ENCODE peak calls at places on chromosomes 4 and X, in eight cellular contexts. One of them, this sample, is unnamed.
A peak's percentile ranks its signal among the peaks of the same experiment; 100 is the strongest.

GRCh38 chr4:118967393-118967792 is 78.7 kb downstream of the SYNPO2 start:
- DNase-seq in epithelial cell of esophagus: peak; percentile 36
- DNase-seq in AG04450: no peak
- DNase-seq in transverse colon: no peak
- DNase-seq in epithelial cell of proximal tubule: no peak
- DNase-seq in body of pancreas: no peak
- DNase-seq in prostate gland: no peak
- DNase-seq in WERI-Rb-1: no peak
- DNase-seq in this sample: peak; percentile 54

GRCh38 chrX:131779313-131779712 is 235.4 kb downstream of the OR13H1 start:
- DNase-seq in WERI-Rb-1: no peak
- DNase-seq in AG04450: no peak
- DNase-seq in epithelial cell of proximal tubule: no peak
- DNase-seq in transverse colon: no peak
- DNase-seq in epithelial cell of esophagus: no peak
- DNase-seq in prostate gland: no peak
- DNase-seq in body of pancreas: no peak
- DNase-seq in this sample: no peak

GRCh38 chr4:114694770-114695169 is 96.2 kb downstream of the UGT8 start:
- DNase-seq in WERI-Rb-1: no peak
- DNase-seq in epithelial cell of proximal tubule: no peak
- DNase-seq in prostate gland: no peak
- DNase-seq in AG04450: no peak
- DNase-seq in epithelial cell of esophagus: peak; percentile 46
- DNase-seq in transverse colon: no peak
- DNase-seq in body of pancreas: no peak
- DNase-seq in this sample: peak; percentile 31

GRCh38 chr4:8353158-8353495 is 83.6 kb downstream of the HTRA3 start:
- DNase-seq in body of pancreas: no peak
- DNase-seq in prostate gland: no peak
- DNase-seq in transverse colon: no peak
- DNase-seq in AG04450: no peak
- DNase-seq in WERI-Rb-1: no peak
- DNase-seq in epithelial cell of esophagus: no peak
- DNase-seq in epithelial cell of proximal tubule: no peak
- DNase-seq in this sample: no peak

GRCh38 chr4:13478707-13479106 is 5.4 kb downstream of the RAB28 start:
- DNase-seq in AG04450: no peak
- DNase-seq in epithelial cell of esophagus: no peak
- DNase-seq in body of pancreas: no peak
- DNase-seq in prostate gland: no peak
- DNase-seq in transverse colon: no peak
- DNase-seq in epithelial cell of proximal tubule: no peak
- DNase-seq in WERI-Rb-1: no peak
- DNase-seq in this sample: no peak

GRCh38 chr4:151430737-151431457 is 21.9 kb downstream of the FHIP1A start:
- DNase-seq in epithelial cell of esophagus: peak; percentile 71
- DNase-seq in epithelial cell of proximal tubule: no peak
- DNase-seq in AG04450: no peak
- DNase-seq in prostate gland: no peak
- DNase-seq in transverse colon: no peak
- DNase-seq in WERI-Rb-1: peak; percentile 71
- DNase-seq in body of pancreas: no peak
- DNase-seq in this sample: no peak

GRCh38 chr4:156767911-156768415 is 203.6 kb downstream of the PDGFC start:
- DNase-seq in prostate gland: no peak
- DNase-seq in transverse colon: no peak
- DNase-seq in body of pancreas: no peak
- DNase-seq in AG04450: no peak
- DNase-seq in epithelial cell of esophagus: no peak
- DNase-seq in WERI-Rb-1: no peak
- DNase-seq in epithelial cell of proximal tubule: no peak
- DNase-seq in this sample: no peak

GRCh38 chr4:10442976-10443375 is 14.2 kb downstream of the ZNF518B start:
- DNase-seq in WERI-Rb-1: no peak
- DNase-seq in prostate gland: no peak
- DNase-seq in transverse colon: no peak
- DNase-seq in AG04450: no peak
- DNase-seq in epithelial cell of proximal tubule: no peak
- DNase-seq in epithelial cell of esophagus: no peak
- DNase-seq in body of pancreas: no peak
- DNase-seq in this sample: no peak

GRCh38 chr4:95614684-95615205 is 66.0 kb upstream of the UNC5C start:
- DNase-seq in AG04450: no peak
- DNase-seq in epithelial cell of proximal tubule: no peak
- DNase-seq in WERI-Rb-1: no peak
- DNase-seq in transverse colon: no peak
- DNase-seq in body of pancreas: no peak
- DNase-seq in prostate gland: no peak
- DNase-seq in epithelial cell of esophagus: no peak
- DNase-seq in this sample: no peak

GRCh38 chr4:95243892-95244291 is 304.9 kb downstream of the UNC5C start:
- DNase-seq in AG04450: no peak
- DNase-seq in epithelial cell of proximal tubule: no peak
- DNase-seq in epithelial cell of esophagus: no peak
- DNase-seq in body of pancreas: no peak
- DNase-seq in WERI-Rb-1: no peak
- DNase-seq in prostate gland: no peak
- DNase-seq in transverse colon: no peak
- DNase-seq in this sample: no peak

GRCh38 chr4:137253949-137254348 is 278.3 kb downstream of the PCDH18 start:
- DNase-seq in epithelial cell of esophagus: peak; percentile 23
- DNase-seq in WERI-Rb-1: no peak
- DNase-seq in body of pancreas: no peak
- DNase-seq in AG04450: peak; percentile 30
- DNase-seq in prostate gland: no peak
- DNase-seq in epithelial cell of proximal tubule: peak; percentile 7
- DNase-seq in transverse colon: no peak
- DNase-seq in this sample: peak; percentile 52

GRCh38 chrX:9644335-9644734 is 121.3 kb downstream of the GPR143 start:
- DNase-seq in epithelial cell of esophagus: no peak
- DNase-seq in epithelial cell of proximal tubule: no peak
- DNase-seq in transverse colon: no peak
- DNase-seq in WERI-Rb-1: no peak
- DNase-seq in AG04450: no peak
- DNase-seq in prostate gland: no peak
- DNase-seq in body of pancreas: no peak
- DNase-seq in this sample: no peak

GRCh38 chrX:12978205-12979010 is 3.5 kb downstream of the TMSB4X start:
- DNase-seq in epithelial cell of proximal tubule: no peak
- DNase-seq in AG04450: peak; percentile 79
- DNase-seq in prostate gland: no peak
- DNase-seq in body of pancreas: peak; percentile 64
- DNase-seq in WERI-Rb-1: peak; percentile 21
- DNase-seq in transverse colon: peak; percentile 78
- DNase-seq in epithelial cell of esophagus: peak; percentile 69
- DNase-seq in this sample: no peak

GRCh38 chrX:8306296-8306975 is 135.4 kb upstream of the VCX2 start:
- DNase-seq in WERI-Rb-1: no peak
- DNase-seq in prostate gland: no peak
- DNase-seq in AG04450: no peak
- DNase-seq in transverse colon: no peak
- DNase-seq in epithelial cell of esophagus: no peak
- DNase-seq in epithelial cell of proximal tubule: no peak
- DNase-seq in body of pancreas: no peak
- DNase-seq in this sample: no peak

GRCh38 chr4:26819026-26819425 is 41.6 kb upstream of the STIM2 start:
- DNase-seq in epithelial cell of proximal tubule: no peak
- DNase-seq in epithelial cell of esophagus: no peak
- DNase-seq in AG04450: no peak
- DNase-seq in transverse colon: no peak
- DNase-seq in prostate gland: no peak
- DNase-seq in body of pancreas: no peak
- DNase-seq in WERI-Rb-1: no peak
- DNase-seq in this sample: no peak

GRCh38 chr4:2472187-2472586 is 3.3 kb downstream of the RNF4 start:
- DNase-seq in prostate gland: no peak
- DNase-seq in WERI-Rb-1: no peak
- DNase-seq in AG04450: no peak
- DNase-seq in transverse colon: no peak
- DNase-seq in epithelial cell of esophagus: peak; percentile 50
- DNase-seq in epithelial cell of proximal tubule: no peak
- DNase-seq in body of pancreas: no peak
- DNase-seq in this sample: no peak

GRCh38 chr4:149951501-149951900 is 126.7 kb upstream of the DCLK2 start:
- DNase-seq in epithelial cell of esophagus: no peak
- DNase-seq in body of pancreas: no peak
- DNase-seq in AG04450: no peak
- DNase-seq in transverse colon: no peak
- DNase-seq in epithelial cell of proximal tubule: no peak
- DNase-seq in prostate gland: no peak
- DNase-seq in WERI-Rb-1: no peak
- DNase-seq in this sample: no peak

GRCh38 chr4:70749313-70749712 is 27.5 kb downstream of the RUFY3 start:
- DNase-seq in epithelial cell of esophagus: no peak
- DNase-seq in body of pancreas: no peak
- DNase-seq in WERI-Rb-1: no peak
- DNase-seq in epithelial cell of proximal tubule: no peak
- DNase-seq in transverse colon: no peak
- DNase-seq in prostate gland: no peak
- DNase-seq in AG04450: no peak
- DNase-seq in this sample: no peak

GRCh38 chrX:31199051-31199769 is 127.4 kb upstream of the FTHL17 start:
- DNase-seq in prostate gland: no peak
- DNase-seq in AG04450: no peak
- DNase-seq in epithelial cell of proximal tubule: no peak
- DNase-seq in body of pancreas: peak; percentile 67
- DNase-seq in epithelial cell of esophagus: no peak
- DNase-seq in transverse colon: no peak
- DNase-seq in WERI-Rb-1: no peak
- DNase-seq in this sample: no peak

GRCh38 chr4:154491731-154492249 is at the start of gene DCHS2:
- DNase-seq in AG04450: no peak
- DNase-seq in epithelial cell of proximal tubule: no peak
- DNase-seq in body of pancreas: no peak
- DNase-seq in transverse colon: peak; percentile 24
- DNase-seq in prostate gland: no peak
- DNase-seq in epithelial cell of esophagus: peak; percentile 23
- DNase-seq in WERI-Rb-1: peak; percentile 84
- DNase-seq in this sample: no peak

GRCh38 chr4:8745828-8746225 is 125.8 kb downstream of the HMX1 start:
- DNase-seq in AG04450: no peak
- DNase-seq in WERI-Rb-1: peak; percentile 1
- DNase-seq in transverse colon: no peak
- DNase-seq in prostate gland: no peak
- DNase-seq in body of pancreas: no peak
- DNase-seq in epithelial cell of proximal tubule: no peak
- DNase-seq in epithelial cell of esophagus: no peak
- DNase-seq in this sample: no peak

GRCh38 chr4:3447431-3448395 is 5.9 kb downstream of the HGFAC start:
- DNase-seq in transverse colon: no peak
- DNase-seq in body of pancreas: no peak
- DNase-seq in AG04450: no peak
- DNase-seq in epithelial cell of proximal tubule: no peak
- DNase-seq in WERI-Rb-1: no peak
- DNase-seq in prostate gland: no peak
- DNase-seq in epithelial cell of esophagus: no peak
- DNase-seq in this sample: no peak

GRCh38 chr4:159455675-159456235 is 352.9 kb downstream of the RAPGEF2 start:
- DNase-seq in epithelial cell of esophagus: peak; percentile 62
- DNase-seq in epithelial cell of proximal tubule: no peak
- DNase-seq in transverse colon: no peak
- DNase-seq in AG04450: no peak
- DNase-seq in body of pancreas: peak; percentile 20
- DNase-seq in WERI-Rb-1: peak; percentile 59
- DNase-seq in prostate gland: no peak
- DNase-seq in this sample: no peak

GRCh38 chr4:123748806-123749205 is 352.2 kb downstream of the SPRY1 start:
- DNase-seq in epithelial cell of esophagus: no peak
- DNase-seq in AG04450: no peak
- DNase-seq in transverse colon: no peak
- DNase-seq in epithelial cell of proximal tubule: no peak
- DNase-seq in WERI-Rb-1: no peak
- DNase-seq in prostate gland: no peak
- DNase-seq in body of pancreas: no peak
- DNase-seq in this sample: no peak
- H3K4me3 ChIP-seq in epithelial cell of esophagus: no peak overlapping the region
- H3K4me3 ChIP-seq in AG04450: no peak overlapping the region
- H3K4me3 ChIP-seq in transverse colon: no peak overlapping the region
- H3K4me3 ChIP-seq in epithelial cell of proximal tubule: no peak overlapping the region
- H3K4me3 ChIP-seq in WERI-Rb-1: no peak overlapping the region
- H3K4me3 ChIP-seq in prostate gland: no peak overlapping the region
- H3K4me3 ChIP-seq in body of pancreas: no peak overlapping the region
- H3K4me3 ChIP-seq in this sample: no peak overlapping the region

DNA sequence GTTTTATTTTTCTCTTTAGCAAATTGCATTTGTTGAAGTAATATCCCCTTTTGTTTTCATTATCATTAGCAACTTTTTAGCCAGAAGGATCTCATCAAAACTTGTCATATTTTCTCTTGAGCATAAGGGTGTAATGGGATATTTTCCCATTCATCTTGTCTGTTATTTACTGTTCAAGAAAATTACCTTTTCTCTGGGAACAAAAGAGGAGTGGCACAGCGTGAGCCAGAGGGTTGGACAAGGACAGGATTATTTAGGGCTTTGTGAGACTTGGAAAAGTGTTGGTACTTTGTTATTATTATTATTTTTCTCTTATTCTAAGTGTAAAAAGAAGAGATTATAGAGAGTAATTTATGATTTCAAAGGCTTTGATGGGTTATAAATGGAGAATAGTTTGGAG is 135.9 kb downstream of the PRKX start:
- DNase-seq in epithelial cell of esophagus: no peak
- DNase-seq in WERI-Rb-1: no peak
- DNase-seq in body of pancreas: no peak
- DNase-seq in AG04450: no peak
- DNase-seq in transverse colon: no peak
- DNase-seq in prostate gland: no peak
- DNase-seq in epithelial cell of proximal tubule: no peak
- DNase-seq in this sample: no peak
- H3K4me3 ChIP-seq in epithelial cell of esophagus: no peak overlapping the region
- H3K4me3 ChIP-seq in WERI-Rb-1: no peak overlapping the region
- H3K4me3 ChIP-seq in body of pancreas: no peak overlapping the region
- H3K4me3 ChIP-seq in AG04450: no peak overlapping the region
- H3K4me3 ChIP-seq in transverse colon: no peak overlapping the region
- H3K4me3 ChIP-seq in prostate gland: no peak overlapping the region
- H3K4me3 ChIP-seq in epithelial cell of proximal tubule: no peak overlapping the region
- H3K4me3 ChIP-seq in this sample: no peak overlapping the region

DNA sequence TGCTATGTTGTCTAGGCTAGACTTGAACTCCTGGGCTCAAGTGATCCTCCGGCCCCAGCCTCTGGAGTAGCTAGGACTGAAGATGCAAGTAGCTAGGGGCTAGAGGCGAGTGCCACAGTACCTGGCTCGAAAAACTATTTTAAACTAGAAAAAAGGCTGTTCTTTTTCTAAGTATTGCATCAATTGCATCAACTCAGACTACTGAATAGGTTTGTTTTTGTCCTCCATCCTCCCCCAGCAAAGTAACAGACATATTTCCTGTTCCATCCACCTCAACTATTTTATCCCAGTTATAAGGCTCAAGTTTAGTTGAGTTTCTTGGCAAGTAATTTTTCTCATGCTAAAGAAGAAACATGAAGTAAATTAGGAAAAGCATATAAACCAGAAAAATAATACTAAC is 4.1 kb downstream of the SH3RF1 start:
- DNase-seq in body of pancreas: no peak
- DNase-seq in prostate gland: no peak
- DNase-seq in WERI-Rb-1: no peak
- DNase-seq in epithelial cell of proximal tubule: no peak
- DNase-seq in AG04450: no peak
- DNase-seq in transverse colon: no peak
- DNase-seq in epithelial cell of esophagus: no peak
- DNase-seq in this sample: no peak
- H3K4me3 ChIP-seq in body of pancreas: no peak overlapping the region
- H3K4me3 ChIP-seq in prostate gland: no peak overlapping the region
- H3K4me3 ChIP-seq in WERI-Rb-1: no peak overlapping the region
- H3K4me3 ChIP-seq in epithelial cell of proximal tubule: no peak overlapping the region
- H3K4me3 ChIP-seq in AG04450: no peak overlapping the region
- H3K4me3 ChIP-seq in transverse colon: no peak overlapping the region
- H3K4me3 ChIP-seq in epithelial cell of esophagus: no peak overlapping the region
- H3K4me3 ChIP-seq in this sample: no peak overlapping the region

GRCh38 chrX:114584434-114584943 is 603 bp downstream of the HTR2C start:
- DNase-seq in WERI-Rb-1: no peak
- DNase-seq in transverse colon: no peak
- DNase-seq in epithelial cell of proximal tubule: no peak
- DNase-seq in prostate gland: no peak
- DNase-seq in epithelial cell of esophagus: no peak
- DNase-seq in AG04450: no peak
- DNase-seq in body of pancreas: no peak
- DNase-seq in this sample: no peak
- H3K4me3 ChIP-seq in WERI-Rb-1: no peak overlapping the region
- H3K4me3 ChIP-seq in transverse colon: no peak overlapping the region
- H3K4me3 ChIP-seq in epithelial cell of proximal tubule: no peak overlapping the region
- H3K4me3 ChIP-seq in prostate gland: no peak overlapping the region
- H3K4me3 ChIP-seq in epithelial cell of esophagus: no peak overlapping the region
- H3K4me3 ChIP-seq in AG04450: no peak overlapping the region
- H3K4me3 ChIP-seq in body of pancreas: no peak overlapping the region
- H3K4me3 ChIP-seq in this sample: peak overlapping the region; percentile 19